ENCODE peak calls at places on chromosomes 6 and 20, in ten cellular contexts. B is tibial artery, A is sigmoid colon, N is HCT116, S is MM.1S, G is fibroblast of lung, D is mammary epithelial cell, M is spleen, O is fibroblast of pulmonary artery, I is ovary. L is an unnamed sample.

GRCh38 chr20:54606384-54606783 is 131.0 kb downstream of the DOK5 start:
- DNase-seq in G (no peak), S (no peak), D (no peak), A (no peak), I (no peak), M (no peak), N (no peak), O (no peak), B (no peak), L (no peak)

GRCh38 chr20:55417797-55418196 is 587.5 kb downstream of the CBLN4 start:
- DNase-seq in D (no peak), O (no peak), I (no peak), A (no peak), S (no peak), N (no peak), G (no peak), M (no peak), B (no peak), L (no peak)

GRCh38 chr20:35941620-35942019 is 12.7 kb downstream of the SCAND1 start:
- DNase-seq in M (no peak), S (no peak), N (no peak), B (no peak), O (no peak), D (no peak), G (no peak), I (no peak), A (no peak), L (no peak)

GRCh38 chr6:16691328-16691727 is 69.9 kb downstream of the ATXN1 start:
- DNase-seq in M (no peak), I (no peak), O (no peak), G (no peak), N (no peak), D (no peak), A (no peak), S (peak), B (no peak), L (no peak)

GRCh38 chr6:125102901-125103300 is 50.7 kb upstream of the TPD52L1 start:
- DNase-seq in G (peak), D (peak), I (no peak), A (no peak), B (no peak), O (peak), S (no peak), N (peak), M (no peak), L (peak)

GRCh38 chr20:21505810-21506530 is 7.9 kb downstream of the NKX2-2 start:
- DNase-seq in O (peak), A (no peak), B (no peak), G (peak), I (peak), S (peak), N (peak), M (peak), D (peak), L (peak)

GRCh38 chr6:18405477-18406293 is 18.5 kb downstream of the RNF144B start:
- DNase-seq in M (no peak), G (peak), I (no peak), O (peak), B (no peak), S (no peak), D (peak), A (no peak), N (no peak), L (peak)

GRCh38 chr6:143234686-143235085 is 174.0 kb downstream of the AIG1 start:
- DNase-seq in D (peak), A (no peak), M (no peak), I (no peak), N (no peak), S (no peak), O (no peak), G (no peak), B (no peak), L (no peak)

DNA sequence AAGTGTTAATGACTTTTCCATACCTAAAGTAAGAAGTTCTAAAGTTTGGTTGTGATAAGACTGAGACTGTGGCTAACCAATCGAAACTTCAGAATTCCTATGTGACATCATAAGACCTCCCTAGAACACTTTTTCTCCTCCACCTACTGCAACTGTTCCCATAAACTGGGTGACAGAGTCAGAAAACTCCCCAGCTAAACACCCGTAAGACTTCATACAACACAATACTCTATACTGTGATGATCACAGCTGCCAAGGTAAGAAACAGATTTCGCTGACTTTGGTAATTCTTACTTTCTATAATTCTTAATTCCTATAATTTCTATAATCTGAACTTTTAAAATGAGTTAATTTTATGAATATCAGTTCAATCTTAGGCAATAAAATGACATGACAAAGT is at the start of gene PLN:
- DNase-seq in M (no peak), N (no peak), O (no peak), A (no peak), S (no peak), B (no peak), I (no peak), D (no peak), G (no peak), L (no peak)
- H3K4me3 ChIP-seq in M (no peak), N (no peak), O (no peak), A (peak), S (no peak), B (peak), I (peak), D (no peak), G (no peak), L (no peak)

DNA sequence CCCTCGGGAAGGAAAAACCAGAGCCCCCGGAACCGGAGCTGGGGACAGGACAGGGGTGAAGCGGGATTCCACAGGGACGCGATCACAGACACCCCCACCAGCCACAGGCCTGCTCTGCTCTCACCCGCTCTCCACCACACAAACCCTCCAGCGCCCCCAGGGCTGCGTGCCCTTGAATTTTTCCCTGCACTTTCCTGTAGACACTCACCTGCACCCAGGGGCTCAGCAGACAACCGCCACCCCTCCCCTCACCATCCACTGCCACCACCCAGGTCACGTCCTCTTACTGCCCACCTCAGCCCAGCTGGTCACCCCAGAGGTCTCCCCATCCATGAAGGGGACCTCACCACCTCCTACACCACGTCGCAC is 631 bp downstream of the ULBP2 start:
- DNase-seq in D (no peak), O (no peak), I (no peak), M (no peak), N (no peak), B (no peak), G (no peak), S (no peak), A (no peak), L (no peak)
- TF ChIP-seq CTCF in D (no peak), O (no peak), I (no peak), M (no peak), N (no peak), B (no peak), G (no peak), S (no peak), A (no peak), L (no peak)

GRCh38 chr6:34657307-34657978 is 39.1 kb downstream of the ILRUN start:
- DNase-seq in I (no peak), S (peak), D (peak), G (peak), B (no peak), N (no peak), M (no peak), A (peak), O (peak), L (peak)

GRCh38 chr6:34657037-34657306 is 39.6 kb downstream of the ILRUN start:
- DNase-seq in M (no peak), S (no peak), G (no peak), A (no peak), B (no peak), N (no peak), D (no peak), I (no peak), O (no peak), L (peak)

GRCh38 chr6:34654061-34654460 is 42.5 kb downstream of the ILRUN start:
- DNase-seq in N (no peak), O (no peak), B (no peak), S (no peak), D (no peak), G (no peak), I (no peak), A (no peak), M (no peak), L (no peak)

GRCh38 chr6:34658605-34659218 is 37.9 kb downstream of the ILRUN start:
- DNase-seq in O (no peak), G (no peak), A (no peak), N (no peak), M (no peak), S (no peak), I (no peak), D (no peak), B (no peak), L (no peak)

DNA sequence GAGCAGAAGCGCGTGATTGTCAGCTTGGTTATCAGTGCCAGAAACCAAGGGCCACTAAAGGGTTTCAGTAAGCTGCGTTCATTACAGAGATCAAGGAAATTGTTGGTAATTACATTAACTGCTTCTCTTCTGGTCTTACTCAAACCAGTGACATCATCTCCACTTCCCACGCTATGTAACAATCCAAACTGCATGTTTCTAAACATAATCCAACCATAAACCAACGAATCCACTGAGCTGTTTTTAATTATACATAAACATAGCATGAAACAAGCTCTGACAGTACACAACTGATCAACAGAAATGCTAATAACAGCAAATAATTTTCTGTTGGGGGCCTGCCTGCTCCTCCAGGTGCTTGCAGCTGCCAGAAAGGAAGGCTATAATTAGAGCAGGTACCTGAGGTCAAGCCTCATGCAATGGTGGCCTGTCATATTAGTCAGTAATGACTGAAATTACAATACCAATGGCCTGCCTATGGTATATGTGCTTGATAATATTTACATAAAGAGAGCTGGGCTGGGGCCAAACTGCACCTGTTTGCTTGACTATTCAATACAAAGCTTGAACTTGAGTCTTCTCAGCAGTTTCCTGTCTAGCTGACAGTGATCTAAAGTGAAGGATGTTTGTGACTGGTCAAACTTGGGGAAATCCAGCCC is 40.1 kb downstream of the ILRUN start:
- DNase-seq in M (no peak), D (peak), O (peak), A (no peak), I (no peak), N (no peak), B (no peak), S (peak), G (peak), L (peak)
- H3K4me3 ChIP-seq in M (peak), D (no peak), O (peak), A (no peak), I (peak), N (peak), B (peak), S (peak), G (peak), L (peak)

GRCh38 chr6:34373511-34373910 is 19.0 kb downstream of the NUDT3 start:
- DNase-seq in D (no peak), I (no peak), N (no peak), M (no peak), S (no peak), G (no peak), B (no peak), A (no peak), O (no peak), L (no peak)

GRCh38 chr6:34374112-34374907 is 18.2 kb downstream of the NUDT3 start:
- DNase-seq in B (no peak), O (no peak), I (no peak), M (no peak), A (no peak), S (no peak), D (no peak), N (no peak), G (no peak), L (no peak)

GRCh38 chr6:34366639-34366921 is 25.9 kb downstream of the NUDT3 start:
- DNase-seq in M (no peak), B (no peak), I (no peak), G (no peak), N (no peak), S (no peak), O (no peak), A (no peak), D (no peak), L (no peak)

GRCh38 chr6:34369385-34369784 is 23.1 kb downstream of the NUDT3 start:
- DNase-seq in B (no peak), M (no peak), I (no peak), O (no peak), G (no peak), D (no peak), S (no peak), A (no peak), N (no peak), L (no peak)

DNA sequence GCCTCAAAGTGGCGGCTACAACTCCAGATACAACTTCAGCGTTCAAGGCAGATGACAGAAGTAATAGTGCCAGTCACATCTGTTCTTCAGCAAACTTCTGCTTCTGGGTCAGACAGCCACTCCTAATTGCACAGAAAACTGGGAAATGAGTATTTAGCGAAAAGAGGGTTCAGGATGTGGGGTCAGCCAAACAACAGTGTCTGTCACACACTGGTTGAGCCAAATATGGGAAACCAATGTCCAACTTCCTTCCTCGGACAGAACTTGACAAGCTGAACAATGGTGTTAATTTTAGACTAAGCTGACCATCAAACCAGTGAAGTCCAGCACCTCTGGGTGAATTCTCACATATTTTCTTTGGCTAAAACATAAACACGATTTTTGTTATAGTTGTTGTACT is 22.1 kb downstream of the NUDT3 start:
- DNase-seq in M (no peak), S (no peak), O (no peak), G (no peak), D (no peak), N (no peak), B (no peak), I (no peak), A (no peak), L (no peak)
- TF ChIP-seq CTCF in M (no peak), S (no peak), O (no peak), G (no peak), D (no peak), N (no peak), B (no peak), I (no peak), A (no peak), L (no peak)

DNA sequence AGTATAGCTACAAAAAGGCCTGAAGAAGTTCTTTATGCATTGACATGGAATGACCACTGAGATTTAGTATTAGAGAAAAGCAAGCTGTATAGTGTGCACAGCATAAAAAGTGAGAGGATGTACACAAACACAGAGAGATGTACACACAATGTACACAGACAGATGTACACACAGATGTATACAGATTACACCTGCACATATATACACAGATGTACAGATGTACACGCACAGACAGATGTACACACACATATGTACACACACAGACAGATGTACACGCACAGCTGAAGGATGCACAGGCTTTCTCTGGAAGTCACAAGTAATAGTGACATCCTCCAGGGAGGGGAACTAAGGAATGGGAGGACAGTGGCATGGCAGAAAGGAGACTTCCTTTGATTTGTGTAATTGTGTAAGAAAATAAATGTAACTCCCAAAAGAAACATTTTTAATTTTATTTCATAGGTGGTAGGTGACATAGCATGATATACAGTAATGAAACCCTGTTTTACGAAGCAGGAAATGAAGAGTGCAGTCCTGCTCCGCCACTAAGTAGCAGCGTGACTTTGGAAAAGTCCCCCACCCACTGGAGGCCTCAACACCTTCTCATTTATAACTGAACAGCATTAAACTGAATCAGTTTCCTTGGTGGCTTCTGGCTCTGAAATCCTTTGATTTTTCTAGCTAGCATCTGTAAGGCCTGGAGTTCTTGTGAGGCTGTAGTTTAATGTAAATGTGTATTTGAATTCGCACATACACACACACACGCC is 14.1 kb downstream of the NFATC2 start:
- DNase-seq in N (no peak), O (no peak), A (no peak), S (no peak), D (no peak), B (no peak), M (no peak), G (no peak), I (no peak), L (no peak)
- H3K4me3 ChIP-seq in N (no peak), O (no peak), A (no peak), S (no peak), D (no peak), B (no peak), M (no peak), G (no peak), I (no peak), L (peak)

GRCh38 chr6:33837971-33838665 is 34.3 kb upstream of the MLN start:
- DNase-seq in S (no peak), B (no peak), M (no peak), I (no peak), G (peak), N (no peak), A (no peak), D (peak), O (peak), L (peak)
- TF ChIP-seq CTCF in S (no peak), B (no peak), M (no peak), I (no peak), G (no peak), N (no peak), A (no peak), D (no peak), O (no peak), L (peak)

GRCh38 chr6:81003156-81003555 is 749.3 kb downstream of the TENT5A start:
- DNase-seq in B (no peak), I (no peak), S (no peak), D (peak), M (no peak), G (no peak), A (no peak), O (peak), N (no peak), L (peak)
- H3K4me3 ChIP-seq in B (no peak), I (no peak), S (no peak), D (no peak), M (no peak), G (no peak), A (no peak), O (no peak), N (no peak), L (no peak)

GRCh38 chr6:29653452-29654038 is 3.3 kb upstream of the MOG start:
- DNase-seq in M (no peak), D (peak), A (no peak), G (peak), S (peak), N (peak), O (peak), I (peak), B (no peak), L (peak)
- TF ChIP-seq CTCF in M (peak), D (peak), A (peak), G (peak), S (peak), N (peak), O (peak), I (no peak), B (peak), L (peak)

L was measured in AG10803.